ENCODE peak calls at places on chromosome 11, in four cellular contexts. V is IMR-90, L is H9, S is MM.1S. K is an unnamed sample. For H3K9me3, the result is how much of the 10 kb centered on the place peaks cover.

GRCh38 chr11:122754553-122755322 is 83.6 kb upstream of the CRTAM start:
- DNase-seq in V (no peak), L (peak), S (peak), K (no peak)

GRCh38 chr11:537622-538430 is 499 bp downstream of the LRRC56 start:
- DNase-seq in V (no peak), L (no peak), S (no peak), K (no peak)

GRCh38 chr11:86761978-86762377 is 38.4 kb upstream of the PRSS23 start:
- DNase-seq in V (peak), L (no peak), S (no peak), K (no peak)

GRCh38 chr11:110713469-110713776 is 1.2 kb upstream of the ARHGAP20 start:
- DNase-seq in V (no peak), L (no peak), S (no peak), K (no peak)

GRCh38 chr11:46520971-46521745 is 72.7 kb downstream of the AMBRA1 start:
- DNase-seq in V (peak), L (no peak), S (no peak), K (no peak)

GRCh38 chr11:11636671-11637070 is 14.9 kb upstream of the GALNT18 start:
- DNase-seq in V (no peak), L (no peak), S (no peak), K (no peak)

GRCh38 chr11:32435511-32435946 is at the start of gene WT1:
- DNase-seq in V (no peak), L (peak), S (no peak), K (no peak)

GRCh38 chr11:65086809-65087208 is 2.8 kb downstream of the ZFPL1 start:
- DNase-seq in V (no peak), L (no peak), S (no peak), K (no peak)

GRCh38 chr11:107928046-107928766 is at the start of gene RAB39A:
- DNase-seq in V (peak), L (peak), S (peak), K (peak)

GRCh38 chr11:96272542-96273306 is 70.3 kb downstream of the MAML2 start:
- DNase-seq in V (peak), L (no peak), S (no peak), K (no peak)

GRCh38 chr11:76624515-76625379 is 45.8 kb downstream of the LRRC32 start:
- DNase-seq in V (no peak), L (no peak), S (no peak), K (peak)

GRCh38 chr11:117424781-117425180 is 97.1 kb downstream of the CEP164 start:
- DNase-seq in V (no peak), L (no peak), S (no peak), K (no peak)

GRCh38 chr11:68693484-68693882 is 9.1 kb downstream of the GAL start:
- DNase-seq in V (no peak), L (no peak), S (no peak), K (no peak)

GRCh38 chr11:64970731-64971151 is 1.2 kb downstream of the MAJIN start:
- DNase-seq in V (no peak), L (no peak), S (no peak), K (peak)

GRCh38 chr11:70628881-70629844 is 230.8 kb downstream of the CTTN start:
- DNase-seq in V (no peak), L (no peak), S (no peak), K (peak)

GRCh38 chr11:19703211-19703610 is 9.4 kb upstream of the NAV2 start:
- DNase-seq in V (peak), L (no peak), S (no peak), K (no peak)

GRCh38 chr11:128724891-128725611 is 31.2 kb downstream of the FLI1 start:
- DNase-seq in V (no peak), L (no peak), S (peak), K (no peak)

GRCh38 chr11:31254411-31254810 is 115.1 kb downstream of the DCDC1 start:
- DNase-seq in V (no peak), L (no peak), S (no peak), K (no peak)

GRCh38 chr11:122180435-122180834 is 64.4 kb upstream of the BLID start:
- DNase-seq in V (peak), L (no peak), S (no peak), K (no peak)

GRCh38 chr11:12680246-12680939 is 6.2 kb downstream of the TEAD1 start:
- DNase-seq in V (peak), L (peak), S (peak), K (peak)

GRCh38 chr11:79139900-79140299 is 300.9 kb downstream of the TENM4 start:
- DNase-seq in V (no peak), L (no peak), S (no peak), K (no peak)

GRCh38 chr11:35064114-35064800 is 74.7 kb upstream of the CD44 start:
- DNase-seq in V (peak), L (no peak), S (no peak), K (no peak)

GRCh38 chr11:22561283-22561682 is 64.3 kb downstream of the FANCF start:
- DNase-seq in V (no peak), L (no peak), S (no peak), K (no peak)

GRCh38 chr11:66559141-66559861 is 9.1 kb downstream of the CTSF start:
- DNase-seq in V (no peak), L (peak), S (no peak), K (no peak)

GRCh38 chr11:66479741-66480115 is 506 bp upstream of the DPP3 start:
- DNase-seq in V (no peak), L (no peak), S (no peak), K (peak)

GRCh38 chr11:114219559-114220349 is 76.4 kb upstream of the NNMT start:
- DNase-seq in V (peak), L (no peak), S (no peak), K (no peak)

GRCh38 chr11:122253541-122254317 is 137.7 kb upstream of the BLID start:
- DNase-seq in V (peak), L (no peak), S (no peak), K (no peak)

GRCh38 chr11:16605971-16606783 is 132.3 kb upstream of the C11orf58 start:
- DNase-seq in V (peak), L (peak), S (peak), K (peak)

GRCh38 chr11:45741032-45741431 is 63.9 kb upstream of the SLC35C1 start:
- DNase-seq in V (no peak), L (no peak), S (no peak), K (no peak)

DNA sequence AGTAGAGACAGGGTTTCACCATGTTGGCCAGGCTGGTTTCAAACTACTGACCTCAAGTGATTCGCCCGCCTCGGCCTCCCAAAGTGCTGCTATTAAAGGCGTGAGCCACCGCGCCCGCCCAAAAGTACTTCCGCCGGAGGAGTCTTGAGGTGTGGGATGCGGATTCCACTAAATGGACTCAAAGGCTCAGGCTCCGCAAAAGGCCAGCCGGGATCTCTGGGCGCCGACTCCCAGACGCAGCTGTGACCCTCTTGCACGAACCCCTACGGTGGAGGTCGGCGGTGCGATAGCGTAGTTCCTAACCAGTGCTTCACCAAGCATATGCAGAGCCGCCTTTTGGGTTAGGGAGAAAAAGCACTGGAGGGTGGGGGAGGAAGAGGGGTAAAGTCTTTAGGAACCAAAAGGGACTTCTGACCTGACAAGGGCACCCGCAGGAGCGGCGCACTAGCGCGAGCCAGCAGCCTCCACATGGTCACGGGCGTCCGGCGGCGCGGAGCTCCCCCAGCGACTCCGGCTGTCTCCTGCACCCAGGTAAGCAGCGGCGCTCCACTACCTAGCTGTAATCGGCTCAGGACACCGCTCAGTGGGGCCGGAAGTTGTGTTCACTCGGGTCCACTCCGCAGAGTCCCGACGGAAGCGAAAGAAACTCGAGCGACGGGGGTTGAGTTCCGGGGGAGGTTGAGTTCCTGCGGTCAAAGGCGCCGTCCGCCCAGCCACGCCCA is at the start of gene MRPL16:
- DNase-seq in V (peak), L (peak), S (peak), K (peak)
- TF ChIP-seq CTCF in V (no peak), L (peak), S (peak), K (peak)

GRCh38 chr11:2781413-2782274 is 81.8 kb upstream of the KCNQ1OT1 start:
- DNase-seq in V (peak), L (no peak), S (no peak), K (peak)

GRCh38 chr11:2782769-2783168 is 83.0 kb upstream of the KCNQ1OT1 start:
- DNase-seq in V (no peak), L (no peak), S (no peak), K (no peak)

GRCh38 chr11:2779981-2780849 is 80.4 kb upstream of the KCNQ1OT1 start:
- DNase-seq in V (no peak), L (peak), S (no peak), K (peak)

GRCh38 chr11:2779499-2779980 is 79.7 kb upstream of the KCNQ1OT1 start:
- DNase-seq in V (no peak), L (no peak), S (no peak), K (no peak)

GRCh38 chr11:2780850-2781412 is 81.1 kb upstream of the KCNQ1OT1 start:
- DNase-seq in V (no peak), L (no peak), S (no peak), K (no peak)
- H3K9ac ChIP-seq in V (no peak), L (no peak), S (no peak), K (no peak)

GRCh38 chr11:54927704-54928103 is 221.1 kb downstream of the OR4A5 start:
- DNase-seq in V (no peak), L (no peak), S (no peak), K (no peak)
- H3K9me3 ChIP-seq in V (under half), L (half or more), S (under half), K (under half)

DNA sequence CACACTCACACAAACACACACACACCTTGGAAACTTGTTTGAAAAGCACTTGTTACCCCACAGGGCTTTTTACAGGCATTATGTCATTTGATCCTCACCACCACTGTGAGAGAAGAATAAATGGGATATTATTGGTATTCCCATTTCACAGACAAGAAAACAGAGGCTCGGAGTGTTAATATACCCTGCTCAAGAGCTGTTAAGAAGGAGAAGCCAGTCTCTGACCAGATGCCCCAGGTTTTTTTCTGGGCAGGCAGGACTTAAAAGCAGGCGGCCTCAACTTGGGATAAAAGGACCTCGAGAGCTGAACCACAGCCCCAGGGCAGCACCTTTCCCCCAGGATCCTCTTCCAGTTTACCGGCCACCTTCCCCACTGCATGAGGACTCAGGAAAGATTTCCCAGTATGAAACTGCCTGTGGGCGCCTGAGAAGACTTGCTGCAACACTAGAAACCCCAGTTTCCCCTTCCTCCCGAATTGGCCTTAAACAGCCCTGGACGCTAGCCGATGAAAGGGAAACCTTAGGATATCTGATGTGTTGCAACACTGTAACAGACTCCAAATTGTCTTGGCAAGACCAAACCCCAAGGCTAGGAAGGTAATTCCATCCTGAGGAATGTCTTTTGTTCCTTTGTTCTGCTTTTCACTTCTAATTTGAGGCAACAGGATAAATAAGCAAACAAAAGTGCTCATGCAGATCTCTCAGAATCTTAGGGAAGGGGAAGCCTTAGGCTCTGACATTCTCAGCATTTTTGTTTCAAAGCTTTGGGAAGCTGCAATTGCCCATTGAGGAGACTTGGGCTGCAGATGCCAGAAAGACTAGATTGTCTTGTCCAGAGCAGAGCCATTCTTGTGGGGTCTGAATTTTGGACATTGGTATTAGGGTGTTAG is 173.5 kb downstream of the TRIM29 start:
- DNase-seq in V (no peak), L (peak), S (no peak), K (no peak)
- TF ChIP-seq CTCF in V (no peak), L (no peak), S (no peak), K (no peak)

DNA sequence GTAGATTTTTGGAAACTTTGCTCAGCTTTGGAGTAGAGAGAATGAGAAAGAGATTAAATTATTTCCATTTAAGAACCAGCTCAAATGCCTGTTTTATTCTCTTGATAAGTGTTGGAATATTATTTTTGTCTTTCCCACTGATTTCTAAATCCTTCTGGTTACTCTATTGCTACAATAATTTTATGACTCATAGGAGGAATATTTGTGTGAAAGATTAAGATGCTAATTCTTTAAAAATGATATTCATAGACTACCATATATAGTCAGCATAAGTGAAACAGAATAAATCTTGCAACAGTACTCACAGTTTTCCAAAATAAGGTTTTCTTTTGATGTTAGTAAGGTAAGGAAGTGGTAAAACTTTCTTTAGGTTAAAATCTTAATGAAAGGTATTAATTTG is 60.9 kb downstream of the YAP1 start:
- DNase-seq in V (peak), L (no peak), S (no peak), K (no peak)
- H3K9ac ChIP-seq in V (peak), L (no peak), S (no peak), K (no peak)

DNA sequence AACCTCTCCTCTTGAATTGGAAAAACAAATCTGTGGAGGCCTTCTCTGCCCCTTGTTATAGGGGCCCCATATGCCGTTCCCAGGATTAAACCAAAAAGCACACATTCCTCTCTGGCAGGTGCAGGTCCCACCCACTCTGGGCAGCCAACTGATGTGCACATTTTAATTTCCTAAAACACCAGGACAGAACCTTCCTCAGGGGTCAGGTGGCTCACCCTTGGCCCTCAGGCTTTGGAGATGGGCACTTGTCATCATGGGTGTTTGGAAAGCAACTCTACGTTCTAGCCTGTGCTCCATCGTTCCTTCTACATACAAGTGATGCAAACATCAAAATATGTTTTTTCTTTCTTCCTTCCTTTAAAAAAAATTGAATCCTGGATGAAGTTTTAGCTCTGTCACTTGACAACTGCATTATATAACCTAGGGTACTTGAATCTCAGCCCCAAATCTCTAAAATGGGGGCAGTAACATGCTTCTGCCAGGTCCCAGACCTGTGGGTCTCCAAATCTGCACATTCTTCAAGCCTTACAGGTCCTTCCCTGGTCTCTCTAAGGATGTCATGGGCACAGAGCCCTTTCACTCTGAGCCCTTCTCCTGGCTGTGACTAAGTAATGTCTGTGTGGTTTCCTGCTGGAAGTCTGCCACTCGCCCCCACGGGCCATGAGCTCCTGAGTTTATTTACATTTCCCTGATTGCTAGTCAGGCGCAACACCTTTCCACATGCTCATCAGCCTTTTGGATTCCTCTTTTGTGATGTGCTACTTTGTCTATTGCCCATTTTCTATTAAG is 43.8 kb downstream of the KCNQ1OT1 start:
- DNase-seq in V (peak), L (no peak), S (no peak), K (no peak)
- H3K9me3 ChIP-seq in V (half or more), L (half or more), S (under half), K (under half)

DNA sequence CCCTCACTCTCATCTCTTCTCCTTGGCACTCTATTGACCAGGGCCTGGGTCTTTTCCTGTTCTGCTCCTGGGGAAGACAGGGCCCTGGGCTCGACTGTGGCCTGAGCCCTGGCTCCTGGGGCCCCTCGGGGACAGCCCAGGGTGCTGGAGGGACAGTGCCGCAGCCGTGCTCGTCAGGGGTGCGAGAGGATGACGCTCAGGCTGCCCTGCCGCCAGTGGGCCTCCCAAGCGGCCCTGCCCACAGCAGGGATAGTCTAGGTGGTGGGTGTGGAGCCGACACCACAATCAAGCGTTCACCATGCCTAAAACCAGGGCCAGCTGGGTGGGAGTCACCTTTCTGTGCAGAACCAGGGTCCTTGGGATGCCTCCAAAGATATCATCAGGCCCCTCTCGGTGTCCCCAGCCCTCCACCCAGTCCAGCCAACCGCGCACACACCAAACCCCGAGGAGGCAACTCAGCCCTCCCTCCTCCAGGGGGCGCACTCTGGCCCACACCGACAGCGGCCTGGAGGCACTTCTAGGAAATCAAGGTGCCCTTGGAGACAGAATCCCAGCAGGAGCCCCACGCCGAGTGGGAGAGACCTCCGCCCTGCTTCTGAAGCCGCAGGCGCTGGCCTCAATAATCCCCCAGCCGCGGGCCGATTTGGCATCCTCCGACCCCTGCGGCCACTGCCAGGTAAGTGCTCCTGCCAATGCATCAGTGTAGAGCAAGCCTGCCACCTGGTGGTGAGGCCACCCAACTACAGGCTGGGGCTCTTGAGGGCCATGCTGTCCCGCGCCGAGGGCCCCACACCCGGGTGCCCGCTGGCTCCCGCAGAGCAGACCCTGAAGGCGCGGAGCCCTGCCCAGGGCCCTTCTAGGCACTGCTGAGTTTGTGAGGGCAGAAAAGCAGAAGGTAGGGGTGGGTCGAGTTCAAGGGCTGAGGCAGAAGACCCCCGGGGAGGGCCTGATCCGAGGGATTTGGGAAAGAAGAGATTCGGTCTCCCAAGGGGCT is 496.4 kb downstream of the BUD13 start:
- DNase-seq in V (peak), L (peak), S (peak), K (peak)
- TF ChIP-seq CTCF in V (peak), L (peak), S (peak), K (peak)